ENCODE peak calls at places on chromosomes 12 and 14, in four cellular contexts. One of them, this sample, is unnamed.

GRCh38 chr12:51746416-51746815 is 102.1 kb downstream of the FIGNL2 start:
- DNase-seq in cardiac muscle cell: no peak
- DNase-seq in AG04450: no peak
- DNase-seq in kidney: no peak
- DNase-seq in this sample: no peak

GRCh38 chr12:131897276-131897675 is 2.9 kb downstream of the ULK1 start:
- DNase-seq in AG04450: no peak
- DNase-seq in kidney: peak; percentile 76
- DNase-seq in cardiac muscle cell: no peak
- DNase-seq in this sample: no peak

GRCh38 chr12:105723534-105723933 is 393.0 kb downstream of the C12orf75 start:
- DNase-seq in AG04450: no peak
- DNase-seq in cardiac muscle cell: no peak
- DNase-seq in kidney: no peak
- DNase-seq in this sample: no peak

GRCh38 chr12:75488553-75488952 is 8.0 kb downstream of the GLIPR1 start:
- DNase-seq in AG04450: no peak
- DNase-seq in kidney: no peak
- DNase-seq in cardiac muscle cell: peak; percentile 17
- DNase-seq in this sample: no peak

GRCh38 chr12:105992849-105993740 is 145.7 kb downstream of the NUAK1 start:
- DNase-seq in kidney: no peak
- DNase-seq in cardiac muscle cell: no peak
- DNase-seq in AG04450: no peak
- DNase-seq in this sample: no peak

GRCh38 chr12:11723993-11724392 is 74.5 kb downstream of the ETV6 start:
- DNase-seq in kidney: no peak
- DNase-seq in AG04450: no peak
- DNase-seq in cardiac muscle cell: peak; percentile 93
- DNase-seq in this sample: no peak

GRCh38 chr12:111448831-111449790 is 43.4 kb downstream of the SH2B3 start:
- DNase-seq in kidney: no peak
- DNase-seq in AG04450: no peak
- DNase-seq in cardiac muscle cell: no peak
- DNase-seq in this sample: no peak

GRCh38 chr12:117363953-117364486 is 2.6 kb upstream of the NOS1 start:
- DNase-seq in cardiac muscle cell: no peak
- DNase-seq in AG04450: no peak
- DNase-seq in kidney: no peak
- DNase-seq in this sample: no peak

GRCh38 chr14:101600891-101601602 is 39.8 kb downstream of the DIO3 start:
- DNase-seq in cardiac muscle cell: no peak
- DNase-seq in AG04450: no peak
- DNase-seq in kidney: no peak
- DNase-seq in this sample: no peak

GRCh38 chr14:36580856-36581831 is 1.3 kb downstream of the NKX2-8 start:
- DNase-seq in AG04450: no peak
- DNase-seq in cardiac muscle cell: peak; percentile 59
- DNase-seq in kidney: peak; percentile 72
- DNase-seq in this sample: no peak

GRCh38 chr14:75811862-75812505 is 150.9 kb downstream of the TTLL5 start:
- DNase-seq in kidney: no peak
- DNase-seq in AG04450: no peak
- DNase-seq in cardiac muscle cell: no peak
- DNase-seq in this sample: no peak

GRCh38 chr12:82842480-82842879 is 155.8 kb downstream of the TMTC2 start:
- DNase-seq in cardiac muscle cell: no peak
- DNase-seq in kidney: no peak
- DNase-seq in AG04450: no peak
- DNase-seq in this sample: no peak

GRCh38 chr12:109875572-109876131 is 4.7 kb downstream of the GLTP start:
- DNase-seq in AG04450: no peak
- DNase-seq in kidney: no peak
- DNase-seq in cardiac muscle cell: no peak
- DNase-seq in this sample: no peak
- H3K9me3 ChIP-seq in AG04450: peaks cover 3% of the 10 kb centered on the region
- H3K9me3 ChIP-seq in kidney: no peaks in the 10 kb centered on the region
- H3K9me3 ChIP-seq in cardiac muscle cell: no peaks in the 10 kb centered on the region
- H3K9me3 ChIP-seq in this sample: no peaks in the 10 kb centered on the region

DNA sequence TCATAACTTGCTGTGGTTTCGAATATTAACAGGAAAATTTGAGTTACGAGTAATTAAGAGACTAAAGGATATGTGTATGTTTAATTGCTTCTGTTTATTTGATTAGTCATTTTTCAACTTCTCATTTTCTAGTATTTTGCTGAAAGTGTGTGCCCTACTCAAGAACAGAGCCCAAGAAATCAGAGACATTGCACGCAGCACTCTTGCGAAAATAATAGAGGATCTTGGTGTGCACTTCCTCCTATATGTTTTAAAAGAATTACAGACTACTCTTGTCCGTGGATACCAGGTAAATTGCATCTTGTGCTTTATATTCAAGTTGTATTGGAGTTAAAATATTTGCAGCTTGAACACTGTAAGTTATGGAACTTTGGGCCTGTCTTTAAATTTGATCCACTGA is 50.8 kb downstream of the ARL1 start:
- DNase-seq in AG04450: no peak
- DNase-seq in cardiac muscle cell: no peak
- DNase-seq in kidney: no peak
- DNase-seq in this sample: no peak
- H3K9me3 ChIP-seq in AG04450: no peaks in the 10 kb centered on the region
- H3K9me3 ChIP-seq in cardiac muscle cell: no peaks in the 10 kb centered on the region
- H3K9me3 ChIP-seq in kidney: no peaks in the 10 kb centered on the region
- H3K9me3 ChIP-seq in this sample: no peaks in the 10 kb centered on the region

DNA sequence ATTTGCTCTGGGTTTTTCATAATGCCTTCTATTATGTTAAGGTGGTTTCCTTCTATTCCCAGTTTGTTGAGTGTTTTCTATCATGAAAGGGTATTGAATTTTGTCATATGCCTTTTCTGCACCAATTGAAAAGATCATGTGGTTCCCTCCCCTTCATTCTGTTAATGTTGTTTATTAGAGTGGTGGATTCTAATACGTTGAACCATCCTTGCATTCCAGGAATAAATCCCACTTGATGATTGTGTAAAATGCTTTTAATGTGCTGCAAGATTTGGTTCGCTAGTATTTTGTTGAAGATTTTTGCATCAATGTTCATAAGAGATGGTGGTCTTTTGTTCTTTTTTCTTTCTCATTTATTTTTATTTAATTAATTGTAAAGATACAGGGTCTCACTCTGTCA is 55.2 kb downstream of the ATP23 start:
- DNase-seq in kidney: no peak
- DNase-seq in cardiac muscle cell: no peak
- DNase-seq in AG04450: no peak
- DNase-seq in this sample: no peak
- H3K9me3 ChIP-seq in kidney: peaks cover 22% of the 10 kb centered on the region
- H3K9me3 ChIP-seq in cardiac muscle cell: no peaks in the 10 kb centered on the region
- H3K9me3 ChIP-seq in AG04450: peaks cover 26% of the 10 kb centered on the region
- H3K9me3 ChIP-seq in this sample: peaks cover 4% of the 10 kb centered on the region

DNA sequence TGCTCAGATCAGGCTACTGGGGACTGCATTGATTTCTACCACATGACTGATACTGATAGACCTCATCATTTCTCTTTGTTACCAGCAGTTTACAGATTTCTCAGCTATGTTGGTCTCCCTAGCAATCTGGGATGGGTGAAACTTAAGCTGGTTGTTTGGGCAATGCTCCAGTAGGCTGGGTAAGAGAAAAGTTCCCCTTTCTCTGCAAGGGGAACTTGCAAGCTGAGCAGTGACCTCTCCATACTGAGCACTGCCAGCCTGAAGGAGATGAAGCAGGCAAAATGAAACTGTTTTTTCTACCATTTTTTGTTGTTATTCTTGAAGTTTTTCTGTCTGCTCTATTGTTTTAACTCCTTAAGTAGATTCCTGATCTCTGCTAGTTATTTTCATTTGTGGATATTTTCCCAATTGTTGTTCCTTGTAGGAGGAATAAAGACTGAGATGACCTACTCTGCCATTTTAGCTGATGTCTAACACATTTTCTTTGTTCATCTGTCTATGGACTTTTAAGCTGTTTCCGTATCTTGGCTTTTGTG is 1.3 kb upstream of the OR4M1 start:
- DNase-seq in cardiac muscle cell: no peak
- DNase-seq in kidney: no peak
- DNase-seq in AG04450: no peak
- DNase-seq in this sample: no peak
- H3K9me3 ChIP-seq in cardiac muscle cell: no peaks in the 10 kb centered on the region
- H3K9me3 ChIP-seq in kidney: peaks cover 8% of the 10 kb centered on the region
- H3K9me3 ChIP-seq in AG04450: peaks cover 11% of the 10 kb centered on the region
- H3K9me3 ChIP-seq in this sample: no peaks in the 10 kb centered on the region